ENCODE peak calls at places on chromosomes 13 and 19, in four cellular contexts. V, G, Q and D are unnamed samples.

GRCh38 chr19:7397687-7398086 is 49.0 kb downstream of the ARHGEF18 start:
- DNase-seq in V (no peak), G (no peak), Q (peak), D (no peak)

GRCh38 chr13:99829156-99829555 is 142.4 kb downstream of the ZIC5 start:
- DNase-seq in V (no peak), G (no peak), Q (no peak), D (no peak)

GRCh38 chr19:51325161-51325979 is 13.9 kb downstream of the IGLON5 start:
- DNase-seq in V (no peak), G (no peak), Q (no peak), D (no peak)

GRCh38 chr13:54787754-54788153 is 1759.1 kb downstream of the OLFM4 start:
- DNase-seq in V (no peak), G (no peak), Q (no peak), D (no peak)

GRCh38 chr19:30093966-30094770 is 152.1 kb downstream of the URI1 start:
- DNase-seq in V (no peak), G (no peak), Q (no peak), D (no peak)

GRCh38 chr13:70758932-70759331 is 650.7 kb upstream of the KLHL1 start:
- DNase-seq in V (no peak), G (no peak), Q (no peak), D (no peak)

GRCh38 chr13:42720116-42720857 is 61.1 kb upstream of the FAM216B start:
- DNase-seq in V (peak), G (no peak), Q (peak), D (peak)

GRCh38 chr19:38928406-38929001 is 2.1 kb downstream of the SARS2 start:
- DNase-seq in V (no peak), G (no peak), Q (no peak), D (no peak)

GRCh38 chr19:37361994-37362393 is 8.9 kb upstream of the ZNF527 start:
- DNase-seq in V (no peak), G (no peak), Q (no peak), D (no peak)

GRCh38 chr19:52724701-52725514 is 9.9 kb downstream of the ZNF611 start:
- DNase-seq in V (no peak), G (no peak), Q (no peak), D (no peak)

GRCh38 chr19:1274081-1274851 is 1.1 kb upstream of the FAM174C start:
- DNase-seq in V (no peak), G (no peak), Q (no peak), D (no peak)

GRCh38 chr19:1274852-1275259 is 474 bp upstream of the FAM174C start:
- DNase-seq in V (no peak), G (no peak), Q (no peak), D (no peak)

GRCh38 chr19:1275976-1276619 is 768 bp downstream of the FAM174C start:
- DNase-seq in V (no peak), G (no peak), Q (no peak), D (no peak)

GRCh38 chr19:1276620-1277007 is 1.3 kb downstream of the FAM174C start:
- DNase-seq in V (peak), G (peak), Q (no peak), D (no peak)

DNA sequence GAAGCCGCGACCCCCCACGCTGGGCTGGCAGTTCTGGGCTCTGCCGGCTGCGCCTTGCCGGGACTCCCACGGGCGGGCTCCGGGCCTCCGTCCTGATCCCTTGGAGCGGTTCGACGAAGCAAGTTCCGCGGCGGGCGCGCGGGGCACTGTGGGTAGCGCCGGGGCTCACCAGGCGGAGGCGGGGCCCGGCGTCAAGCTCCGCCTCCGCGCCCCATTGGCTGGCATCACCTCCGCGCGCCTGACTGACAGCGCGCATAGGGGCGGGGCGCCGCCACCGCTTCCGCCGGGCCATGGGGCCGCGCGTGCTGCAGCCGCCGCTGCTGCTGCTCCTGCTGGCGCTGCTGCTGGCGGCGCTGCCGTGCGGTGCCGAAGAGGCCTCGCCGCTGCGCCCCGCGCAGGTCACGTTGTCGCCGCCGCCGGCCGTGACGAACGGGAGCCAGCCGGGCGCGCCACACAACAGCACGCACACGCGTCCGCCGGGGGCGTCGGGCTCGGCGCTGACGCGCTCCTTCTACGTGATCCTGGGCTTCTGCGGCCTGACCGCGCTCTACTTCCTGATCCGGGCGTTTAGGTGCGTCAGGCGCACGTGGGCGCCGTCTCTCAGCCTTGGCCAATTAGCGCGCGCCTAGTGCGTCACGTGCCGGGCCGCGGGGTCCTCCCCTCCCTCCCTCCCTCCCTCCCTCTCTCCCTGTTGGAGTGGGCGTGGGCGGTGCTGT is at the start of gene FAM174C:
- DNase-seq in V (peak), G (peak), Q (peak), D (peak)
- TF ChIP-seq POLR2A in V (peak), G (no peak), Q (peak), D (peak)

DNA sequence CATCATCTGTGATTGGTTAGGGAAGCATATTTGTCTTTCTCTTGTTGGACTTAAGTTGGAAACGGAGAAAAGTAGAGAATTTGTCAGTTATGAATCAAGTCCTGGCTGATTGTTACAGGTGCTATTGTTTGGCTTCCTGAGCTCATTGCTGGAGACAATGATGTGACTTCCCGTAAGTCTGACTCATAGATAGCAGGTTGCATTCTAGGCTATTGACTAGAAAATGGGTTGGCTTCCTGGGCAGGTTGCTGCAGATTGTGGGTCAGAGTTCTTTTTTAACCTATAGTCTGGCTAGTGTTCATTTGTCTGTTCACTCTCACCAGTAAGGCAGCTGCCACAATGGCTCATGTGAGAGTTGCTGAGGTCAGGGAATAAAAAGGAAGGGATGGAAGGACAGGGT is 101.5 kb downstream of the CCNA1 start:
- DNase-seq in V (no peak), G (no peak), Q (no peak), D (no peak)
- TF ChIP-seq POLR2A in V (no peak), G (no peak), Q (no peak), D (no peak)

DNA sequence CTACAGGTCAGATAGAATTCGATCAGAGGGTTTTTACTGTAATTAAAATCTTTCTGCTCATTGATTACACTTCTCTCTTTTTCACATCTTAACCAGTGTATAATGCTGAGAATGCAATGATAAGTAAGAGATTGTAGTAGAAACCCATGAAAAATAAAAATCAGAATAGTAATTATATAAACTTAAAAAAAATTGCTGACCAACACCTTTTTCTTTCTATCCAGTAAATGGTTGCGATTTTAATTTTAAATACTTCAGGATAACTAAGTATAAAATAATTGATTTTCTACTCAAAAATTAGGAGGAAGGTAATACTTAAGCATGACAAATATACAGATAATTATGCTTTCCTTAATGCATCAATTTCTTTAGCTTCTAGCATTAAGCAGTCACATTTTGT is 910.6 kb upstream of the GPC6 start:
- DNase-seq in V (no peak), G (no peak), Q (no peak), D (no peak)
- TF ChIP-seq POLR2A in V (no peak), G (no peak), Q (no peak), D (no peak)

GRCh38 chr13:109655206-109655600 is 131.2 kb downstream of the IRS2 start:
- DNase-seq in V (no peak), G (no peak), Q (no peak), D (no peak)

GRCh38 chr13:109652536-109652935 is 133.8 kb downstream of the IRS2 start:
- DNase-seq in V (no peak), G (no peak), Q (no peak), D (no peak)

GRCh38 chr13:109655611-109656010 is 130.8 kb downstream of the IRS2 start:
- DNase-seq in V (no peak), G (no peak), Q (no peak), D (no peak)

GRCh38 chr13:109651854-109652253 is 134.5 kb downstream of the IRS2 start:
- DNase-seq in V (no peak), G (no peak), Q (no peak), D (no peak)

DNA sequence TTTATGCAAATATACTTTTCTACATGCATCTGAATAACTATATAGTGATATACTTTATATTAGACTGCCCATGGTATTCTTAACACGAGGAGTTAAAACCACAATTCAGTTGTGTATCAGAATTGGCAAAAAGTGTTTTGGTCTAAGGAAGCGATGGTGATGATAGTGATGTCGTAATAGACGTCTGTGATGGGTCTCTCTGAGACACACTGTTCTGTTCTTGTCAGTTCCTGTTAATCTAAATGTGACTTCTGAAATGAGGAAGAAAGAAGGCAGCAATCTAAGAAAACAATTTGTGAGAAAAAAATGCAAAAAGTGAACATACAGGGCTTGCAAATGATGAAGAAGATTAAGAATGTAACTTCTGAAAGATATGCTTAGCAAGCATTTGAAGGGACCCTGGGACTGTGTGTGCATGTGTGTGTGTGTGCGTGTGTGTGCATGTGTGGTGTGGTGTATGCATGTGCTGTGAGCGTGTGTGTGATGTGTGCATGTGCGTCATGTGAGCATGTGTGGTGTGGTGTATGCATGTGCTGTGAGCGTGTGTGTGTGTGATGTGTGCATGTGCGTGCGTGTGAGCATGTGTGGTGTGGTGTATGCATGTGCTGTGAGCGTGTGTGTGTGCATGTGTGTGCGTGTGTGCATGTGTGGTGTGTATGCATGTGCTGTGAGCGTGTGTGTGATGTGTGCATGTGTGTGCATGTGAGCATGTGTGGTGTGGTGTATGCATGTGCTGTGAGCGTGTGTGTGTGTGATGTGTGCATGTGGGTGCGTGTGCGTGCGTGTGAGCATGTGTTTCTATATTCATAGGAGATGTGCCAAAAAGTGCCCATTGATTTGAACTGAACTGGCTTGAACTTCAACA is 131.8 kb downstream of the IRS2 start:
- DNase-seq in V (no peak), G (no peak), Q (no peak), D (no peak)
- TF ChIP-seq POLR2A in V (no peak), G (no peak), Q (no peak), D (no peak)

GRCh38 chr19:55216461-55217198 is 7.3 kb upstream of the PTPRH start:
- DNase-seq in V (peak), G (peak), Q (peak), D (peak)
- TF ChIP-seq POLR2A in V (peak), G (peak), Q (peak), D (peak)

GRCh38 chr19:15399635-15400034 is 19.2 kb downstream of the AKAP8L start:
- DNase-seq in V (no peak), G (no peak), Q (no peak), D (no peak)

GRCh38 chr19:15399234-15399515 is 19.6 kb upstream of the AKAP8 start:
- DNase-seq in V (no peak), G (no peak), Q (no peak), D (no peak)

GRCh38 chr19:15397782-15398181 is 18.2 kb upstream of the AKAP8 start:
- DNase-seq in V (no peak), G (no peak), Q (no peak), D (no peak)

GRCh38 chr19:15397236-15397635 is 17.6 kb upstream of the AKAP8 start:
- DNase-seq in V (no peak), G (no peak), Q (no peak), D (no peak)

DNA sequence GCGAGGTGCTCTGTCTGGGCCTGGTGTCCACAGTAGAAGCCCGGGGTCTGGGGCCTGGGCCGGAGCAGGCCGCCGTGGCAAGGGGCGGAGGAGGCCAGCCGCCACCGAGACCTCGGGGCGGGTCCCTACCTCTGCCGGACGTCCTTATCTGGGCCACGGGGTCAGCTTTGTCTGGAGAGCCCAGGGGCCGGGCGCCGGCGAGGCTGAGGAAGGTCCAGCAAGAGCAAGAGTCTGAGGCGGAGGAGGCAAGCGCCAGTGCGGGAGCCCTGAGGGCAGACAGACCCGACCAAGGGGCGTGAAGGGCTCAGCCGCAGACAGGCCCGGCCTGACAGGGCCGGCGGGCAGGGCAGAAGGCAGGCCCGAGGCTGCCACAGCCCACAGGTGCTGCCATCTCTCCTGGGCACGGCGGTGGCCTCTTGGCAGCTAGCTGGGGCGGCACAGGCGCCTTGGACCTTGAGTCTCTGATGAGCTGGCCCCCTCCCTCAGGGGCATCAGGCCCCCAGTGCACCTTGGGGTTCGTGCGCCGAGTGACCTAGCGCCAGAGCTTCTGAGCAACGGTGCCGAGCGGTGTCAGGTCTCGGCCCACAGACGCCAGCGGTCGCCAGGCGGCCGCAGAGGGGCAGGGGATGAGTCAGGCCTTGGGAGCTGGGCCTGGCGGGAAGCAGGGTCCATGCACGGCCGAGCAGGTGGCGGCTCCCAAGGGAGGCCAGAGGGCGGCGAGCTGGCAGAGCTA is 19.1 kb upstream of the AKAP8 start:
- DNase-seq in V (no peak), G (no peak), Q (no peak), D (no peak)
- TF ChIP-seq POLR2A in V (no peak), G (no peak), Q (no peak), D (no peak)

GRCh38 chr19:40423938-40424337 is 1.9 kb downstream of the SERTAD1 start:
- DNase-seq in V (no peak), G (no peak), Q (no peak), D (no peak)

GRCh38 chr19:40421468-40421778 is 4.4 kb downstream of the SERTAD1 start:
- DNase-seq in V (no peak), G (no peak), Q (no peak), D (no peak)

GRCh38 chr19:40423227-40423566 is 2.6 kb downstream of the SERTAD1 start:
- DNase-seq in V (no peak), G (no peak), Q (no peak), D (no peak)

GRCh38 chr19:40420766-40421467 is 4.9 kb downstream of the SERTAD1 start:
- DNase-seq in V (peak), G (peak), Q (peak), D (peak)

DNA sequence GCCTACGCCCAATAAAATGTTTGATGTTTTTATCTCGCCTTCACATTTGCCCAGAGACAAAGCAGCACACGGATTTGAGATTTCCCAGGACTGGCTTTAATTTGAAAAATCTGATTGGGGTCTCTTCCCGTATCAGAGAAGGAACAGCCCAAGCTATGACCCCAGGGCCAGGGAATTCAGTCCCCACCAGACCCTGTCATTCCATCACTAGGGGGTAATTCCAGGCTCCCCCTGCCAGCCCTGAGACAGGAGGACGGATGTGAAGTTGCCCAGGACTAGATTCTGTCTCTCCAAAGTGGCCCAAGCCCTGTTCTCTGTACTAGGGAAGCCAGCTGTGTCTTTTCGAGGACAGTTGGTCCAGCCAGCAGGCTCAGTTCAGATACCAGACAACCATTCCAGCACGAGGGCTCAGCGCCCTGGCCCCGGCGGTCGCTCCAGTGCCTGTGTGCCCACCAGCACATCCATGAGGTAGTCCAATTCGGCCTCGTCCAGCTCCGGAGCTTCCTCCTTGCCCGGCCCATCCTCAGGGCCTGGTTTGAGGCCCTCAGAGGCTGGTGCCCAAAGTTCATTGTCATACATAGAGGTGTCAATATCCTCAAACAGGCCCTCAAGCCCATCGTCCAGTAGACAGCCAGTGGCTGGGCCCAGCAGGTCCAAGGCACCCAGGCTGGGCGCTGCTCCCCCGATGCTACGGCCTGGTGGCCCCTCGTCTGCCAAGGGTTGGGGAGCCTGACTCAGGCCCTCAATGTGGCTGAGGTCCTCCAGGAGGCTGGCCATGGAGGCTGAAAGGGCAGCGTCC is 3.2 kb downstream of the SERTAD1 start:
- DNase-seq in V (no peak), G (no peak), Q (no peak), D (no peak)
- TF ChIP-seq POLR2A in V (no peak), G (no peak), Q (no peak), D (no peak)

DNA sequence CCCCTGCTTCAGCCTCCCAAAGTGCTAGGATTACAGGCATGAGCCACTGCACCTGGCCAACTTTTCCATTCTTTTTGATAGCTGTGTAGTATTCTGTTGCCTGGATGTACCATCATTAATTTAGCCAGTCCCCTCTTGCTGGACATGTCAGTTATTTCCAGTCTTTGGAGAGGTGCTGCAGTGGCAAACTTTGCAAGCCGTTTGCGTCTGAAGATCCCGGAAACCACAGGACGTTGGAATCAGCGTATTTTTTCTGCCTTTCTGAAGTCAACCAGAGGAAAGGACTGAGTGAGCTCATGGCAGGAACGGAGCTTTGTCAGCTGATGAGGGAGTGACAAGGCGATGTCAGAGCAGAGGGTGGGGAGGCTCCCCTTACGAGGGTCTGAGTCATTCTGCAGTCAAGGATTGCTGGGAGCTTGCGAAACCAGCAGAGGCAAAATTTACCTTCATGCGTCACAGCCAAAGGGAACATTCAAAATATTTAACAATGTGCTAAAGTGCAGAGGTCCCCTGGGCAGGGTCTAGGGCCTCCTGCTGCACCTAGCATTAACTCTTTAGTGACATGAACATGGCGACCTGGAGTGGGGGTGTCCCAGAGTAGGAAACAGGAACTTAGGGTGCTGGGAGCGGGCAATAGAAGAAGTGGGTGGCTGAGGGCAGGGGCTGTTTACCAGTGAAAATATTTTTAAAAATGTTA is 5.6 kb downstream of the C5AR1 start:
- DNase-seq in V (peak), G (no peak), Q (peak), D (peak)
- TF ChIP-seq POLR2A in V (no peak), G (no peak), Q (no peak), D (no peak)